ENCODE peak calls at places on chromosomes 1 and 21, in four cellular contexts. S is sigmoid colon, H is K562, K is body of pancreas. C is an unnamed sample.

GRCh38 chr1:112904071-112904830 is 51.7 kb downstream of the SLC16A1 start:
- DNase-seq in K (no peak), S (no peak), H (no peak), C (no peak)

GRCh38 chr1:212235848-212236247 is 49.4 kb upstream of the PPP2R5A start:
- DNase-seq in S (no peak), H (no peak), K (no peak), C (no peak)

GRCh38 chr1:201499795-201500669 is 6.9 kb downstream of the CSRP1 start:
- DNase-seq in K (no peak), S (no peak), H (no peak), C (peak; percentile 54)

GRCh38 chr21:34653522-34653921 is 15.3 kb upstream of the CLIC6 start:
- DNase-seq in S (no peak), K (no peak), H (no peak), C (no peak)

GRCh38 chr1:203534526-203534925 is 40.6 kb downstream of the OPTC start:
- DNase-seq in H (no peak), S (peak; percentile 98), K (peak; percentile 66), C (no peak)

GRCh38 chr1:101178341-101178687 is 58.5 kb upstream of the S1PR1 start:
- DNase-seq in H (no peak), K (no peak), S (no peak), C (no peak)

GRCh38 chr1:66295821-66296220 is 238.1 kb upstream of the SGIP1 start:
- DNase-seq in K (no peak), H (no peak), S (no peak), C (no peak)

GRCh38 chr1:110203021-110203661 is 7.0 kb upstream of the KCNC4 start:
- DNase-seq in H (peak; percentile 64), K (peak; percentile 72), S (no peak), C (peak; percentile 44)

GRCh38 chr1:148010527-148010926 is 82.3 kb downstream of the GPR89B start:
- DNase-seq in H (no peak), K (no peak), S (no peak), C (no peak)

GRCh38 chr1:213714645-213715044 is 273.1 kb upstream of the PROX1 start:
- DNase-seq in S (no peak), H (no peak), K (no peak), C (no peak)

GRCh38 chr1:244325056-244325764 is 126.5 kb downstream of the ADSS2 start:
- DNase-seq in K (no peak), S (no peak), H (no peak), C (no peak)

GRCh38 chr1:89800022-89800655 is 20.7 kb upstream of the LRRC8D start:
- DNase-seq in H (no peak), S (no peak), K (no peak), C (no peak)

GRCh38 chr1:221741364-221741970 is 422 bp downstream of the DUSP10 start:
- DNase-seq in S (peak; percentile 76), K (peak; percentile 24), H (peak; percentile 36), C (no peak)

GRCh38 chr1:192968323-192968722 is 90.8 kb downstream of the UCHL5 start:
- DNase-seq in S (no peak), K (no peak), H (no peak), C (no peak)

GRCh38 chr1:192966073-192966472 is 93.1 kb downstream of the UCHL5 start:
- DNase-seq in K (no peak), S (no peak), H (no peak), C (no peak)

GRCh38 chr1:192967211-192967877 is 91.8 kb downstream of the UCHL5 start:
- DNase-seq in K (no peak), S (no peak), H (no peak), C (no peak)

GRCh38 chr1:192967901-192968300 is 91.3 kb downstream of the UCHL5 start:
- DNase-seq in H (no peak), S (no peak), K (no peak), C (no peak)

GRCh38 chr1:192969091-192969490 is 90.1 kb downstream of the UCHL5 start:
- DNase-seq in H (no peak), S (no peak), K (no peak), C (no peak)
- TF ChIP-seq POLR2A in H (no peak), S (no peak), K (no peak), C (no peak)

GRCh38 chr1:16614361-16615252 is 1.2 kb upstream of the NBPF1 start:
- DNase-seq in S (peak; percentile 71), K (peak; percentile 28), H (peak; percentile 44), C (no peak)
- H3K4me3 ChIP-seq in S (no peak overlapping the region), K (no peak overlapping the region), H (no peak overlapping the region), C (no peak overlapping the region)

GRCh38 chr1:37477198-37477931 is 3.0 kb downstream of the ZC3H12A start:
- DNase-seq in K (peak; percentile 73), S (no peak), H (peak; percentile 28), C (no peak)
- TF ChIP-seq POLR2A in K (peak; percentile 76), S (no peak), H (no peak), C (no peak)

GRCh38 chr1:156828414-156829085 is 11.9 kb upstream of the SH2D2A start:
- DNase-seq in K (no peak), S (no peak), H (no peak), C (no peak)

GRCh38 chr1:156821801-156822200 is 5.2 kb upstream of the SH2D2A start:
- DNase-seq in K (no peak), S (no peak), H (no peak), C (no peak)

GRCh38 chr1:156823210-156823790 is 6.7 kb upstream of the SH2D2A start:
- DNase-seq in S (no peak), H (no peak), K (no peak), C (no peak)

GRCh38 chr1:156826596-156826995 is 9.9 kb upstream of the SH2D2A start:
- DNase-seq in K (no peak), S (no peak), H (no peak), C (no peak)

DNA sequence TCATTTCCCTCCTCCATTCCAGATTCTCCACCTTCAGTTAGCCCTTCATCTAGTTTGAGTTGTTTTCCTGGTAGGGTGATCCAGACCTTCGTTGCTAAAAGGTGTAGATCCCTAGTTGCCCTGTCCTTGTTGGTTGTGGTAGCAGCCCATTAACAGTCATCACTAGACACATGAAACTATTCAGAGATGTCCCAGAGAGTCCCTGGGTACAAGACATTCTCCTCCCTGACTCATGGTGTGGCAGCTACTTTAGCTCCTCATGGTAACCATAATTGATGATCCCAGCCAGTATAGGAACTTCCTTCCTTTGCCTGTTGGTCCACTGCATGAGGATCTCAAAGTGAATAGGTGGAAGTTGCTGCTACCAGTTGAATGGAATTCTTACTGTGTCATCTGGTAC is 6.0 kb upstream of the SH2D2A start:
- DNase-seq in S (no peak), H (no peak), K (no peak), C (no peak)
- H3K4me3 ChIP-seq in S (no peak overlapping the region), H (no peak overlapping the region), K (no peak overlapping the region), C (no peak overlapping the region)

GRCh38 chr21:42513985-42514882 is 582 bp downstream of the SLC37A1 start:
- DNase-seq in S (peak; percentile 72), K (peak; percentile 67), H (peak; percentile 51), C (peak; percentile 82)
- TF ChIP-seq POLR2A in S (no peak), K (peak; percentile 88), H (no peak), C (no peak)

GRCh38 chr21:44905725-44906084 is 15.0 kb downstream of the ITGB2 start:
- DNase-seq in K (no peak), S (no peak), H (no peak), C (no peak)

GRCh38 chr21:44907966-44908364 is 12.7 kb downstream of the ITGB2 start:
- DNase-seq in K (no peak), S (no peak), H (peak; percentile 53), C (peak; percentile 60)

GRCh38 chr21:44908908-44909307 is 11.8 kb downstream of the ITGB2 start:
- DNase-seq in S (no peak), H (no peak), K (no peak), C (peak; percentile 42)

GRCh38 chr21:44908496-44908895 is 12.2 kb downstream of the ITGB2 start:
- DNase-seq in K (no peak), S (no peak), H (no peak), C (peak; percentile 36)

DNA sequence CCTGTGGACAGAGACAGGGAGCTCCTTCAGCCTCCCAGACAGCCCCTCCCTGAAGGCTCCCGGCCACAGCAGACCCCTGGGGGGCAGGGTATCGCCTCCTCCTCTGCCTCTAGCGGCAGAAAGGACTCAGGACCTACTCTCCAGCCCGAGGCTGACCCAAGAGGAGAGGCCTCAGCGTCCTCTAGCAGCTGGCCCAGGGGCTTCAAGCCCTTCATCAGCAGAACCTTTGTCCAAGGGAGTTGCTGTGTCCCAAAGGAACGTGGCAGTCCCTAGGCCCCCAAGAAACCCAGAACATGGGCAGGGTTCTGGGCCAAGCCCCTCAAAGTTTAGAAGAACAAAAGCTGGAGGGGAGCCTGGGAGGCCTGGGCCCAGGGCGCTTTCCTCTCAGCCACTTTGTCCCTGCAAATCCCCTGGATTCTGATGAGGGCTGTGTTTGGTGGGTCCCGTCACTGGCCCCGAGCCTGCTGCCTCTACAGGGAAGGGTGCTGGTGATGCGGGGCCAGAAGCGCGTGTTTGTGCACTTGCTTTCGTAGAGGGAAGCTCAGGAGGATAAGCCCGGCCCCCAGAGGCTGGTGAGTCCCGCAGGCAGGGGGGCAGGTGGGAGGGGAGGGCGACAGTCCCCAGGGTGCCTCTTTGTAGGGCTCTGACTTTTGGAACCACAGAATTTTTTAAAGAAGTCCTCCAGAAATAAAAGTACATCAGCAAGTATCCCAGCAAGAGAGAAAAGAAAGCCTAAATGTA is 13.3 kb downstream of the ITGB2 start:
- DNase-seq in H (peak; percentile 45), K (no peak), S (peak; percentile 80), C (no peak)
- H3K4me3 ChIP-seq in H (no peak overlapping the region), K (no peak overlapping the region), S (peak overlapping the region; percentile 25), C (no peak overlapping the region)

GRCh38 chr21:39347537-39347936 is 1.4 kb downstream of the HMGN1 start:
- DNase-seq in K (no peak), H (no peak), S (no peak), C (no peak)
- TF ChIP-seq POLR2A in K (no peak), H (no peak), S (no peak), C (no peak)

GRCh38 chr1:53944469-53945182 is 873 bp downstream of the IFT25 start:
- DNase-seq in K (no peak), H (peak; percentile 29), S (no peak), C (peak; percentile 19)

GRCh38 chr1:53945183-53945432 is 391 bp downstream of the IFT25 start:
- DNase-seq in H (no peak), S (no peak), K (no peak), C (no peak)

GRCh38 chr1:53943490-53944043 is 1.9 kb downstream of the IFT25 start:
- DNase-seq in S (no peak), K (no peak), H (no peak), C (no peak)

GRCh38 chr1:53943090-53943489 is 2.4 kb downstream of the IFT25 start:
- DNase-seq in H (no peak), K (no peak), S (no peak), C (no peak)

DNA sequence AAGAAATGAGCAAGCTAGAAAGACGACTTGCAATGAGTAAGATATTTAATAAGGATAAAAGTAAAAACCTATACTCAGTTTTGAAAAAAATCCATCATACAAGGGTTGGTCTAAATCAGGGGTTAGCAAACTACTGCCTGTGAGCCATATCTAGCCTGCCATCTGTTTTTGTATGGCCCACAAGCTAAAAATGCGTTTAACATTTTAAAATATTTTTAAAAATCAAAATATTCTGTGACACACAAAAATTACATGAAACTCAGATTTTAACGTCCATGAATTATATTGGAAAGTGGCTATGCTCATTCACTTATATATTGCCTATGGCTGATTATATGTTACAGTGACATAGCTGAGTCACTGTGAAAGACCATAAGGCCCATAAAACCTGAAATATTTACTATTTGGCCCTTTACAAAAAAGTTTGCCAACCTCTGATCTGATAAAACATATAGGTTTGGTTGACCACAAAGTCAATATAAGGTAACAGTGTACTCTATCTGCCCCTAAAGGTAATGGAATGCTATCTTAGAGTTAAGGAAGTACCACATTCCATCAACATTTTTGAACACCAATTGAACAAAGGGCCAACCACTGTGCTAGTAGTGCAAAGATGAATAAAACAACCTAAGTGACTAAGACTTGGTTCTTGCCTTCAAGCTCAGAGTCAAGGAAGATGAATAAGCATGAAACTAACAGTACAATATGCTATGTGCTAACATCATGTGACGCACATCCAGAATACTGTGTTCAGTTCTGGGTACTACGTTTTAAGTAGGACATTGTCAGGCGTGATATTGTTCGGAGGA is 3.1 kb downstream of the IFT25 start:
- DNase-seq in H (peak; percentile 29), S (no peak), K (no peak), C (no peak)
- H3K4me3 ChIP-seq in H (peak overlapping the region; percentile 88), S (no peak overlapping the region), K (no peak overlapping the region), C (no peak overlapping the region)